ENCODE peak calls at places on chromosomes 3 and 15, in seven cellular contexts. R, F, S, K, O, I and P are unnamed samples. For H3K4me1, the result is how much of the 10 kb centered on the place peaks cover.

GRCh38 chr3:141521781-141522180 is 35.0 kb downstream of the RASA2 start:
- DNase-seq in K (no peak), O (no peak), I (no peak), F (no peak), R (no peak), S (no peak), P (no peak)

GRCh38 chr3:106734712-106735111 is 642.5 kb upstream of the CCDC54 start:
- DNase-seq in R (no peak), S (no peak), K (no peak), O (no peak), F (no peak), I (no peak), P (no peak)

GRCh38 chr15:39666671-39667070 is 85.8 kb downstream of the THBS1 start:
- DNase-seq in F (no peak), K (no peak), R (peak), I (no peak), S (no peak), O (no peak), P (no peak)

GRCh38 chr3:46565607-46566039 is 479 bp downstream of the LRRC2 start:
- DNase-seq in K (no peak), R (no peak), I (peak), S (no peak), F (no peak), O (no peak), P (no peak)

GRCh38 chr15:41492597-41493204 is 973 bp upstream of the ITPKA start:
- DNase-seq in R (no peak), S (no peak), K (peak), I (no peak), F (no peak), O (no peak), P (no peak)

GRCh38 chr3:4413467-4413866 is 53.6 kb downstream of the SUMF1 start:
- DNase-seq in I (no peak), R (peak), O (no peak), S (no peak), K (no peak), F (no peak), P (no peak)

GRCh38 chr3:140896997-140897396 is 44.6 kb upstream of the SLC25A36 start:
- DNase-seq in K (no peak), F (no peak), R (no peak), I (no peak), S (no peak), O (no peak), P (no peak)

GRCh38 chr3:124033360-124034015 is 41.6 kb upstream of the ROPN1 start:
- DNase-seq in O (no peak), I (peak), R (no peak), S (no peak), K (no peak), F (no peak), P (peak)

GRCh38 chr3:173796865-173797264 is 399.3 kb downstream of the NLGN1 start:
- DNase-seq in R (no peak), I (no peak), F (no peak), O (no peak), K (no peak), S (no peak), P (no peak)

GRCh38 chr3:82053236-82053635 is 291.8 kb upstream of the GBE1 start:
- DNase-seq in K (no peak), O (no peak), S (no peak), R (no peak), I (no peak), F (no peak), P (no peak)

GRCh38 chr3:169400874-169401273 is 262.6 kb downstream of the MECOM start:
- DNase-seq in O (no peak), S (no peak), K (peak), I (peak), F (no peak), R (no peak), P (no peak)

GRCh38 chr3:134404366-134404885 is 30.2 kb upstream of the AMOTL2 start:
- DNase-seq in K (no peak), I (no peak), S (no peak), F (no peak), O (no peak), R (peak), P (no peak)

GRCh38 chr3:134407247-134407640 is 33.0 kb upstream of the AMOTL2 start:
- DNase-seq in F (no peak), K (no peak), R (no peak), O (peak), S (no peak), I (no peak), P (no peak)

GRCh38 chr3:134406331-134407246 is 32.3 kb upstream of the AMOTL2 start:
- DNase-seq in F (no peak), S (no peak), I (peak), K (peak), R (no peak), O (no peak), P (no peak)

GRCh38 chr3:134409041-134409440 is 34.8 kb upstream of the AMOTL2 start:
- DNase-seq in R (no peak), O (no peak), F (no peak), S (no peak), I (no peak), K (no peak), P (no peak)
- H3K4me1 ChIP-seq in R (under half), O (under half), F (under half), S (under half), I (under half), K (under half), P (under half)

GRCh38 chr3:12965999-12966846 is 107.0 kb downstream of the IQSEC1 start:
- DNase-seq in K (no peak), O (no peak), R (no peak), S (no peak), I (no peak), F (no peak), P (no peak)

GRCh38 chr3:12962292-12962691 is 110.9 kb downstream of the IQSEC1 start:
- DNase-seq in I (no peak), O (no peak), K (no peak), S (no peak), F (no peak), R (no peak), P (no peak)

GRCh38 chr3:12963184-12963868 is 109.9 kb downstream of the IQSEC1 start:
- DNase-seq in K (no peak), F (no peak), R (no peak), I (no peak), O (no peak), S (no peak), P (no peak)

GRCh38 chr3:12964713-12965612 is 108.3 kb downstream of the IQSEC1 start:
- DNase-seq in F (no peak), O (no peak), K (no peak), R (no peak), I (no peak), S (no peak), P (no peak)

DNA sequence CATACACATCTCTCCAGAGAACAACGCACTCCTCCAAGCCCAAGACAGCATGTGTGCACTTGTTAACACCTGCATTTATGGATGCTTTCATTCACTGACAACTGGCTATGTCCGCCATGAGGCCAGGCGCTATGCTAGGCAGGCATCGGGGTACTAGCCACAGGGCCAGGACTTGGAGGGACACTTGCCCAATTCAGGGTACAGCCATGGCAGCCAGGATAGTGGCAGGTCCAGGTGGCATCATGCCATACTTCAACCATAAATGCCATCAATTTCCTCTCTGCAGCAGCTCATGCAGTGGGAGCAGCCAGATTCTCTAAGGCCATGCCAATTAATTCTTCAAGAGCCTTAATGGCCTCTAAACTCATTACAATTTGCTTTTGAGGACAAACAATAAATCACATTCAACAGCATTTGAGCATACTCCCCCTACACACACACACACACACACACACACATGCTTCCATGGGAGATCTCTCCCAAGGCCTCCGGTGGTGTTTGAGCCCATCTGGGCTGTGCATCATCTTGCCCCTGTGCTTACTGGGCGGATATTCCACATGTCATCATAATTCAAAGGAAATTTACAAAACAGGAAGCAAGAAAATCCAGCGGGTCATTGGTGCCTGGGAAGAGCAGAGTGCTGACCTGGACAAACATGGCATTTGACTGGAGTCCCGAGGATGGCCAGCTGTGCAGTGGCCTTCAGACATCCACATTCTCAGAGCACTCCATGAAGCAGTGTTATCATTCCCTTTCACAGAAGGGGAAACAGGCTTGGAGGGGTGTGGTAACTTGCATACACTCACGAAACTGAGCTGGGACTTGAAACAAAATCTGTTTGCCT is 109.1 kb downstream of the IQSEC1 start:
- DNase-seq in O (peak), F (no peak), K (no peak), I (no peak), R (no peak), S (no peak), P (no peak)
- H3K4me1 ChIP-seq in O (half or more), F (under half), K (under half), I (under half), R (under half), S (half or more), P (under half)

DNA sequence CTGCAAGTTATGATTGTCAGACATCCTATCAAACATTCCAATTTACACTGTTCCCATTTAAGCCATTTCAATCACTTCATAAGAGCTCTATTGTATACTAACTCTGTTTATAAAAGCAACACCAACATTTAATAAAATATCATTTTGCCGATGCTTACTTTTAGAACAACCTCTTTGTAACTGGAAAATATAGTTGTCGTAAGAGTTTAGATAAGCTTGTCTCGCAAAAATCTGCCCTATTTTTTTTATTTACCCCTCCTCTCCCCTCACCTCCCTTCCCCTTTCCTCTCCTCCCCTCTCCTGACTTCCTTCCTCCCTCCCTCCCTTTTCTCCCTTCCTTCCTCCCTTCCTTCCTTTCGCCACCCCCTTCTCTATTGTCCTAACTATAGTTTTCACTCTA is 105.7 kb upstream of the PEX5L start:
- DNase-seq in K (no peak), F (no peak), I (no peak), O (no peak), R (no peak), S (no peak), P (no peak)
- H3K4me1 ChIP-seq in K (under half), F (under half), I (under half), O (under half), R (under half), S (under half), P (under half)

GRCh38 chr3:69531975-69532827 is 146.3 kb upstream of the FRMD4B start:
- DNase-seq in S (no peak), R (no peak), F (no peak), O (no peak), I (peak), K (no peak), P (no peak)

GRCh38 chr3:69532828-69533219 is 146.9 kb upstream of the FRMD4B start:
- DNase-seq in F (no peak), I (no peak), O (no peak), R (no peak), S (no peak), K (no peak), P (no peak)

GRCh38 chr3:69535613-69536012 is 149.7 kb upstream of the FRMD4B start:
- DNase-seq in I (no peak), F (no peak), S (no peak), O (no peak), K (no peak), R (no peak), P (no peak)

GRCh38 chr3:69541059-69541471 is 155.2 kb upstream of the FRMD4B start:
- DNase-seq in R (no peak), K (peak), I (peak), F (peak), S (no peak), O (no peak), P (no peak)

DNA sequence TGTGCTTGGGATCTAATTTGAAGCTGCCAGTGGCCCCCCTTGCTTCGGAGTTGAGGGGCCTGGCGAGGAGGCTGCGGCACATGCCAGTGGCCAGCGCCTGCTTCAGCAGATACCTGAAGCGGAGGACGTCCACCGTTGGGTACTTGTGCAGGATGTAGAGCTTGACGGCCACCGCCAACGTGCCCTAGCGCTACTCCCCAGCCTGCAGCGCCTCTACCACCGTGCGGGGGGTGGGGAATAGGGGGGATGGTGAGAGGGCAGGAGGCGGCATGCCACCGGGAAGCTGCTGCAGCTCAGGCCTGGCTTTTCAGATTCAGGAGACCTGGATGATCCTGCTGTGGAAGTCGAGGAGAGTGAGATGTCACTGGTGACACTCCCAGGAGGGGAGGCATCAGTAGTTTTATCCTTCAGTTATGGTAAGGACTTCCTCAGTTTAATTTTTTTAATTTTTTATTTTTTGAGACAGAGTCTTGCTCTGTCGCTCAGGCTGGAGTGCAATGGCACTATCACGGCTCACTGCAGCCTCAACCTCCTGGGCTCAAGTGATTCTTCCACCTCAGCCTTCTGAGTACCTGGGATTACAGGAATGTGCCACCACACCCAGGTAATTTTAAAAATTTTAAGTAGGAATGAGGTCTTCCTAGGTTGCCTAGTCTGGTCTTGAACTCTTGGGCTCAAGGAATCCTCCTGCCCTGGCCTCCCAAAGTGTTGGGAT is 150.6 kb upstream of the FRMD4B start:
- DNase-seq in F (no peak), S (no peak), I (no peak), K (no peak), O (no peak), R (no peak), P (no peak)
- H3K4me1 ChIP-seq in F (under half), S (under half), I (under half), K (under half), O (under half), R (under half), P (under half)

GRCh38 chr15:63469984-63470383 is 34.4 kb upstream of the USP3 start:
- DNase-seq in F (no peak), O (no peak), I (no peak), K (no peak), S (no peak), R (no peak), P (no peak)
- H3K4me1 ChIP-seq in F (under half), O (under half), I (under half), K (under half), S (under half), R (under half), P (under half)